ENCODE peak calls at places on chromosomes 16 and 17, in nine cellular contexts. I is ovary, E is cardiac muscle cell, Y is tibial artery, D is mammary epithelial cell, V is colonic mucosa, N is small intestine, O is SK-N-SH, K is endothelial cell of umbilical vein. C is an unnamed sample. For H3K36me3 and H3K4me1, the result is how much of the 10 kb centered on the place peaks cover.

GRCh38 chr17:57956311-57957119 is 1.3 kb upstream of the CUEDC1 start:
- DNase-seq in I (no peak), E (no peak), Y (no peak), D (no peak), V (peak), N (peak), O (peak), K (no peak), C (no peak)

GRCh38 chr17:12472613-12473173 is 193.0 kb upstream of the MYOCD start:
- DNase-seq in I (no peak), E (no peak), Y (no peak), D (no peak), V (no peak), N (no peak), O (no peak), K (no peak), C (no peak)

GRCh38 chr16:49700222-49700927 is 155.5 kb downstream of the ZNF423 start:
- DNase-seq in I (peak), E (no peak), Y (peak), D (no peak), V (peak), N (no peak), O (peak), K (no peak), C (no peak)

GRCh38 chr16:46768809-46769208 is 20.7 kb upstream of the MYLK3 start:
- DNase-seq in I (no peak), E (no peak), Y (no peak), D (no peak), V (no peak), N (no peak), O (no peak), K (no peak), C (no peak)

GRCh38 chr16:85162478-85163277 is 50.4 kb upstream of the CIBAR2 start:
- DNase-seq in I (peak), E (peak), Y (peak), D (no peak), V (peak), N (no peak), O (peak), K (peak), C (peak)

GRCh38 chr17:17910060-17910459 is 62.1 kb downstream of the TOM1L2 start:
- DNase-seq in I (no peak), E (no peak), Y (no peak), D (no peak), V (no peak), N (no peak), O (no peak), K (no peak), C (no peak)

GRCh38 chr17:45855691-45856315 is 11.1 kb downstream of the SPPL2C start:
- DNase-seq in I (no peak), E (no peak), Y (no peak), D (no peak), V (no peak), N (no peak), O (no peak), K (no peak), C (no peak)

GRCh38 chr16:80369559-80369958 is 171.2 kb upstream of the DYNLRB2 start:
- DNase-seq in I (peak), E (peak), Y (peak), D (peak), V (peak), N (peak), O (peak), K (peak), C (no peak)

GRCh38 chr17:11557727-11558452 is 40.4 kb upstream of the DNAH9 start:
- DNase-seq in I (no peak), E (no peak), Y (no peak), D (no peak), V (peak), N (no peak), O (no peak), K (no peak), C (no peak)

GRCh38 chr16:64589836-64590235 is 532.0 kb downstream of the CDH11 start:
- DNase-seq in I (no peak), E (peak), Y (no peak), D (no peak), V (no peak), N (no peak), O (no peak), K (no peak), C (no peak)

GRCh38 chr17:64480951-64481350 is 15.9 kb downstream of the POLG2 start:
- DNase-seq in I (no peak), E (no peak), Y (no peak), D (no peak), V (no peak), N (no peak), O (no peak), K (no peak), C (no peak)

GRCh38 chr16:67029249-67030096 is 524 bp downstream of the CBFB start:
- DNase-seq in I (peak), E (peak), Y (peak), D (peak), V (peak), N (peak), O (peak), K (peak), C (no peak)

GRCh38 chr16:11570258-11570657 is 16.5 kb downstream of the LITAF start:
- DNase-seq in I (no peak), E (no peak), Y (no peak), D (no peak), V (no peak), N (no peak), O (no peak), K (no peak), C (no peak)

GRCh38 chr16:3349175-3349574 is 6.5 kb upstream of the OR2C1 start:
- DNase-seq in I (no peak), E (no peak), Y (no peak), D (no peak), V (no peak), N (no peak), O (peak), K (no peak), C (no peak)

GRCh38 chr16:65116818-65117430 is 4.9 kb downstream of the CDH11 start:
- DNase-seq in I (no peak), E (peak), Y (no peak), D (no peak), V (no peak), N (no peak), O (no peak), K (no peak), C (no peak)

GRCh38 chr17:77324227-77324626 is 183.5 kb downstream of the SEC14L1 start:
- DNase-seq in I (peak), E (no peak), Y (no peak), D (no peak), V (peak), N (no peak), O (peak), K (no peak), C (no peak)

GRCh38 chr16:73082608-73083007 is 34.7 kb upstream of the ZFHX3 start:
- DNase-seq in I (no peak), E (peak), Y (peak), D (peak), V (no peak), N (no peak), O (no peak), K (no peak), C (peak)

GRCh38 chr17:42381898-42382297 is 6.3 kb downstream of the STAT3 start:
- DNase-seq in I (no peak), E (no peak), Y (no peak), D (no peak), V (no peak), N (no peak), O (no peak), K (no peak), C (no peak)

GRCh38 chr17:70084476-70084875 is 9.5 kb downstream of the KCNJ16 start:
- DNase-seq in I (no peak), E (no peak), Y (no peak), D (no peak), V (no peak), N (no peak), O (no peak), K (no peak), C (no peak)

GRCh38 chr17:72863511-72864175 is 228.8 kb downstream of the SLC39A11 start:
- DNase-seq in I (no peak), E (no peak), Y (no peak), D (no peak), V (no peak), N (no peak), O (no peak), K (no peak), C (no peak)

GRCh38 chr17:82081546-82081945 is 15.9 kb upstream of the DUS1L start:
- DNase-seq in I (no peak), E (no peak), Y (no peak), D (no peak), V (no peak), N (no peak), O (no peak), K (no peak), C (no peak)
- H3K27ac ChIP-seq in I (no peak), E (no peak), Y (no peak), D (no peak), V (no peak), N (no peak), O (no peak), K (no peak), C (no peak)

GRCh38 chr17:78421084-78421533 is 42.7 kb downstream of the PGS1 start:
- DNase-seq in I (no peak), E (no peak), Y (no peak), D (no peak), V (no peak), N (peak), O (no peak), K (no peak), C (no peak)

GRCh38 chr17:78423961-78424747 is 45.7 kb downstream of the PGS1 start:
- DNase-seq in I (no peak), E (no peak), Y (no peak), D (no peak), V (no peak), N (no peak), O (no peak), K (no peak), C (no peak)

GRCh38 chr17:78421534-78422266 is 43.3 kb downstream of the PGS1 start:
- DNase-seq in I (peak), E (peak), Y (peak), D (peak), V (peak), N (peak), O (peak), K (peak), C (no peak)

GRCh38 chr17:78422267-78422605 is 43.8 kb downstream of the PGS1 start:
- DNase-seq in I (no peak), E (no peak), Y (no peak), D (no peak), V (no peak), N (no peak), O (no peak), K (no peak), C (no peak)

GRCh38 chr17:78422872-78423588 is 44.6 kb downstream of the PGS1 start:
- DNase-seq in I (no peak), E (no peak), Y (no peak), D (peak), V (no peak), N (no peak), O (no peak), K (no peak), C (no peak)
- H3K36me3 ChIP-seq in I (under half), E (under half), Y (half or more), D (under half), V (under half), N (under half), O (under half), K (under half), C (half or more)

DNA sequence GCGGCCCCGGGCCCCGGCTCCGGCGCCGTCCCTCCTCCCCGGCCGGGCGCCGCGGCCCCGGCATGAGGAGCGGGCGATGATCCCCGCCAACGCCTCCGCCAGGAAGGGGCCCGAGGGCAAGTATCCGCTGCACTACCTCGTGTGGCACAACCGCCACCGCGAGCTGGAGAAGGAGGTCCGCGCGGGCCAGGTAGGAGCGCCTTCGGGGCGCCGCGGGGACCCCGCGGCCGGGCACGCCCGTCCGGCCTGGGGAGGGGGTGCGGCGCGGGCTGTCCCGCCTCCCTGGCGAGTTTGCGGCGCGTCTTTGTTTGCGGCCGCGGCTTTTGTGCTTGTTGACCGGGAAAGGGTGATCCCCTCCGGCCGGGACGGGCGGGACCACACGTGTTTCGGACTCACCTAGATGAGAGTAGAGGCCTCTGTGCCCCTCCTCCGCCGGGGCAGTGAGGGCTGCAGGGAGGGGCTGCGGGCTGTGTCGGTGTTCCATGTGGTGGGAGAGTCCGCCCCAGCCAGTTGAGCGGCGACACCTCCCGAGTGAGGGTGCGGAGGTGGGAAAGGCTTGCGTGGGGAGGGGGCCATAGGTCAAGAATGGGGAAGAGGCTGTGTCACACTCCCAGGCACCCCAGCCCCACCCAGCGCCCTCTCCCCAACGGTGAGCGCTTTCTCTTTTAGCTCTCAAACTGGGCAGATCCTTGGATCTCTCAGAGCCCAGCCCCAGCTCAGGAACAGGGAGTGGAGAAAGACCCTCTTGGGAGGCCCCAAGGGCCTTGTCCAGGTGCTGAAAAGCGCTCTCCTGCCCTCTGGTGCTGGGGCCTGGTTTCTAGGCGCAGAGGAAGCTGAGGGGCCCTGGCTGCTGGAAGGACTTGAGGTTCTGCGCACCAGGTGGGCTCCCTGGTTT is 861 bp downstream of the ANKRD13B start:
- DNase-seq in I (peak), E (peak), Y (no peak), D (no peak), V (no peak), N (no peak), O (no peak), K (no peak), C (no peak)
- H3K4me1 ChIP-seq in I (under half), E (under half), Y (under half), D (under half), V (under half), N (under half), O (half or more), K (under half), C (under half)

GRCh38 chr17:40906613-40907012 is 21.6 kb upstream of the KRT20 start:
- DNase-seq in I (no peak), E (no peak), Y (no peak), D (no peak), V (no peak), N (no peak), O (no peak), K (no peak), C (no peak)
- H3K27ac ChIP-seq in I (no peak), E (no peak), Y (no peak), D (no peak), V (no peak), N (no peak), O (no peak), K (no peak), C (no peak)

GRCh38 chr17:49595980-49596379 is 20.3 kb downstream of the NXPH3 start:
- DNase-seq in I (no peak), E (no peak), Y (no peak), D (no peak), V (no peak), N (peak), O (no peak), K (no peak), C (no peak)

GRCh38 chr17:49597438-49597837 is 21.8 kb downstream of the NXPH3 start:
- DNase-seq in I (no peak), E (no peak), Y (no peak), D (no peak), V (no peak), N (no peak), O (no peak), K (no peak), C (no peak)

GRCh38 chr17:49595328-49595727 is 19.7 kb downstream of the NXPH3 start:
- DNase-seq in I (no peak), E (no peak), Y (no peak), D (no peak), V (no peak), N (no peak), O (no peak), K (no peak), C (no peak)

GRCh38 chr17:49597928-49598655 is 22.4 kb downstream of the NXPH3 start:
- DNase-seq in I (no peak), E (peak), Y (no peak), D (no peak), V (no peak), N (no peak), O (no peak), K (peak), C (no peak)

DNA sequence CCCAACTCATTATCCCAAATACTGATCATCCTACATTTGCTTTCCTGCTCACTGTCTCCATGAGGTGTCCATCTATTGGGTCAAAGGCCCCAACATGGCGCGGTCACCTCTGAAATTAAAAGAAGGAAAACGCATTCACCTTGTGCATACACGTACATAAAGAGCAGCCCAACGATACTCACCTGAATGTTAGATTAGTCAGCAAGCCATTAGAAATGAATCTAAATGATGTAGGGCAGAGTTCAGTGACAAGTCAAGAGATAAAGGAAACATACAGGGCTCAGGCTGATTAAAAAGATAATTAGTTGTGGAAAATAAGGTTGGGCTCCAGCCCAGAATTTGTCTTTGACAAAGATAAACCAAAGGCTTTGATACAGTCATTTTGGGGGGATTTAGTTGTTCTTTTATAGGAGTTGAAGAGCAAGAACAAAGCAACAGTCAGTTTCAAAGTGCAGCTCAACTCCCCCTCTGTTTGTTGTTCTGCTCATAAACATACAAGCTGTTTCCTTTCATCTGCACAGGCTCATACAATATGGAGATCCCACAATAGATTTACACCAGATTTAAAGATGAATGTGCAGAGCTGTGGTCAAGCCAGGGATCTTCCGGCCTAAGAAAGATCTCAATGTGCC is 21.1 kb downstream of the NXPH3 start:
- DNase-seq in I (no peak), E (no peak), Y (no peak), D (no peak), V (no peak), N (peak), O (no peak), K (no peak), C (no peak)
- H3K36me3 ChIP-seq in I (under half), E (under half), Y (half or more), D (under half), V (under half), N (under half), O (half or more), K (under half), C (under half)